ENCODE peak calls at places on chromosomes 5 and 9, in six cellular contexts. M is thyroid gland, I is heart left ventricle, D is adipocyte, K is DND-41, A is colonic mucosa. F is an unnamed sample.
A peak's percentile ranks its signal among the peaks of the same experiment; 100 is the strongest.

GRCh38 chr9:88041447-88041846 is 67.1 kb upstream of the CDK20 start:
- DNase-seq in M (no peak), I (no peak), D (peak; percentile 62), K (no peak), A (no peak), F (no peak)

GRCh38 chr5:89729623-89730390 is 679.7 kb downstream of the CETN3 start:
- DNase-seq in M (no peak), I (no peak), D (no peak), K (no peak), A (no peak), F (no peak)

GRCh38 chr9:136239135-136239962 is 6.3 kb downstream of the QSOX2 start:
- DNase-seq in M (no peak), I (no peak), D (no peak), K (no peak), A (no peak), F (no peak)

GRCh38 chr9:129285979-129286772 is 108.1 kb upstream of the IER5L start:
- DNase-seq in M (no peak), I (no peak), D (no peak), K (no peak), A (no peak), F (no peak)

GRCh38 chr5:159422371-159422770 is 92.1 kb upstream of the IL12B start:
- DNase-seq in M (no peak), I (no peak), D (peak; percentile 43), K (no peak), A (no peak), F (no peak)

GRCh38 chr9:108290839-108291585 is 564.8 kb downstream of the ACTL7B start:
- DNase-seq in M (no peak), I (no peak), D (peak; percentile 67), K (no peak), A (no peak), F (no peak)

GRCh38 chr5:144422025-144422424 is 251.4 kb downstream of the KCTD16 start:
- DNase-seq in M (no peak), I (no peak), D (no peak), K (no peak), A (no peak), F (no peak)

GRCh38 chr5:35246928-35247644 is 16.8 kb upstream of the PRLR start:
- DNase-seq in M (peak; percentile 46), I (peak; percentile 67), D (no peak), K (no peak), A (peak; percentile 48), F (no peak)

GRCh38 chr9:127930298-127931091 is at the start of gene PIP5KL1:
- DNase-seq in M (peak; percentile 74), I (peak; percentile 90), D (peak; percentile 96), K (no peak), A (peak; percentile 81), F (no peak)

GRCh38 chr9:111857555-111858211 is 38.9 kb upstream of the UGCG start:
- DNase-seq in M (no peak), I (no peak), D (peak; percentile 35), K (no peak), A (no peak), F (no peak)

GRCh38 chr9:121317737-121318630 is 50.0 kb downstream of the GSN start:
- DNase-seq in M (peak; percentile 64), I (no peak), D (no peak), K (no peak), A (no peak), F (no peak)

GRCh38 chr9:129023036-129023907 is 4.9 kb downstream of the SH3GLB2 start:
- DNase-seq in M (peak; percentile 12), I (no peak), D (peak; percentile 91), K (no peak), A (peak; percentile 36), F (no peak)

GRCh38 chr9:22483528-22484060 is 37.0 kb downstream of the DMRTA1 start:
- DNase-seq in M (no peak), I (no peak), D (no peak), K (no peak), A (no peak), F (no peak)

GRCh38 chr9:33180526-33181184 is 13.5 kb upstream of the B4GALT1 start:
- DNase-seq in M (no peak), I (no peak), D (peak; percentile 71), K (no peak), A (no peak), F (no peak)

DNA sequence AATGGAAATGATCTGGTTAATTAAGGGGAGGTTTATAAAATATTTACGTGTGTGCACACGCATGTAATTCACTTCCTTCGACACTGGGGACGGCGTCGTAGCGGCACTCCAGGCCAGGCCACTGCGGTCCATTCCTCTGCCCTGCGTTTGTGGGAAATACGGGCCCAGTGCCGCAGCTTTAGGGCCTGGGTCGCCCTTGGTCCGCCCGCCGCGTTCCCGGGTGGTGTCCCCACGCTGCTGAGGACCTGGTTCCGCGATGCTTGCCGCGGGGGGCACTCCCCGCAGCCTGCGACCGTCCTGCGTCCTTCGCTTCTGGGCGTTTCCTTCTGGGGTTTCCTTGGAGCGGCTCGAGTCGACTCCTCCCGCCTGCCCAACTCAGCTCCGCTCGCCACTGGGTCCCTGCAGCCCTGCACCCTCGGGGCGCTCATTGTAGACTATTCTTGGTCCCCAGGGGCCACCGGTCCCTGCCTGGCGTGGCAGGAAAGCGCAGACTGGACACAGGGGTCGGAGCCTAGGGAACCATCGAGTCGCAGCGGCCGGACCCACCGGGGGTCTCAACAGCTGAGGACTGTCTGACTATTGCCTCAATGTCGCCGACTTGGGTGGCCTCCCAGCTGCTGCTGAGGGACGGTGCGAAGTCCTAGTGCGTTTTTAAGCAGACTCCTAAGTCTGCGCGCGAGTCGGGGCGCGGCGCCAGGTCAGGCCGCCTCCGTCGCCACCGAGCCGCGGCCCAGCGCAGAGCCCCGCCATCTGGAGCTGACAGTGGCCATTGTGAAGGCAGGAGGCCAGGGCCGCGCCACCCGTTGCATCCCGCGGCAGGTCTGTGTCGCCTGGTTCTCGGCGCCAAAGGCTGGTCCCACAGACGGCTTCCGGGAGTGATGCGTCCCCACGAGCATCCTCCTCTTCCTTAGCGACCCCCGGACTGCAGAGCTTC is 4.4 kb upstream of the IRX1 start:
- DNase-seq in M (no peak), I (no peak), D (no peak), K (no peak), A (no peak), F (no peak)
- H3K9me3 ChIP-seq in M (no peaks in the 10 kb centered on the region), I (no peaks in the 10 kb centered on the region), D (no peaks in the 10 kb centered on the region), K (peaks cover 4% of the 10 kb centered on the region), A (no peaks in the 10 kb centered on the region), F (no peaks in the 10 kb centered on the region)

GRCh38 chr5:36655171-36655570 is 48.8 kb downstream of the SLC1A3 start:
- DNase-seq in M (peak; percentile 39), I (no peak), D (no peak), K (no peak), A (no peak), F (no peak)
- H3K9me3 ChIP-seq in M (no peaks in the 10 kb centered on the region), I (no peaks in the 10 kb centered on the region), D (no peaks in the 10 kb centered on the region), K (no peaks in the 10 kb centered on the region), A (no peaks in the 10 kb centered on the region), F (no peaks in the 10 kb centered on the region)

GRCh38 chr5:50300878-50301277 is 140.2 kb downstream of the EMB start:
- DNase-seq in M (no peak), I (no peak), D (no peak), K (no peak), A (no peak), F (no peak)
- H3K9me3 ChIP-seq in M (no peaks in the 10 kb centered on the region), I (no peaks in the 10 kb centered on the region), D (no peaks in the 10 kb centered on the region), K (peaks cover 3% of the 10 kb centered on the region), A (no peaks in the 10 kb centered on the region), F (no peaks in the 10 kb centered on the region)

DNA sequence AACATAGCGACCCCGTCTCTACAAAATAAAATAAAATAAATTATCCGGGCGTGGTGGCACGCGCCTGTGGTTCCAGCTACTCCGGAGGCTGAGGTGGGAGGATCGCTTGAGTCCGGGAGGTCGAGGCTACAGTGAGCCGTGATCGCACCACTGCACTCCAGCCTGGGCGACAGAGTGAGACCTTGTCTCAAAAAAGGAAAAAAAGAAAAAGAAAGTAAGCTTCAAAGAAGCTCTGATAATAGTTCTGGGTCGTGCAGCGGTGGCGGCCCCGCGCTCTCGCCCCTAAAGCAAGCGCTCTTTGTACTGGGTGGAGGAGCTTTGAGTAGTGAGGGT is 6.8 kb downstream of the TLX3 start:
- DNase-seq in M (no peak), I (no peak), D (no peak), K (peak; percentile 24), A (no peak), F (no peak)
- H3K9me3 ChIP-seq in M (no peaks in the 10 kb centered on the region), I (no peaks in the 10 kb centered on the region), D (no peaks in the 10 kb centered on the region), K (no peaks in the 10 kb centered on the region), A (no peaks in the 10 kb centered on the region), F (no peaks in the 10 kb centered on the region)

DNA sequence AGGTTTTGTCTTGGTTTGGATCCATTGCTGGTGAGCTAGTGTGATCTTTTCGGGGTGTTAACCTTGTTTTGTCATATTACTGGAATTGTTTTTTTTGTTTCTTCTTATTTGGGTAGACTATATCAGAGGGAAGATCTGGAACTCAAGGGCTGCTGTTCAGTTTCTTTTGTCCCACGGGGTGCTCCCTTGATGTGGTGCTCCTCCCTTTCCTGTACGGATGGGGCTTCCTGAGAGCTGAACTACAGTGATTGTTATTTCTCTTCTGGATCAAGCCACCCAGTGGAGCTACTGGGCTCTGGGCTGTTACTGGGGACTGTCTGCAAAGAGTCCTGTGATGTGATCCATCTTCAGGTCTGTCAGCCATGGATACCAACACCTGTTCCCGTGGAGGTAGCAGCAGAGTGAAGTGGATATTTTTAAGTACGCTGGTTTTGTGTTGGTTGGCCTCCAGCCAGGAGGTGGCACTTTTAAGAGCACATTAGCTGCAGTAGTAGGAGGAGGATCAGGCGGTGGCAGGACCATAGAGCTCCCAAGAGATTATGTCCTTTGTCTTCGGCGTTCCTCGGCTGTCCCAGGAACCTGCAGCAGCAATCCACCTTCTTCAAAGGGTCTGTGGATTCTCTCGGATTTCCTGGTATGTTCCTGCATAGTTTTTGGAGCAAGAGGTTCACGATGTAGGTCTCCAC is 27.2 kb downstream of the SCAMP1 start:
- DNase-seq in M (peak; percentile 12), I (no peak), D (no peak), K (peak; percentile 51), A (no peak), F (no peak)
- H3K9me3 ChIP-seq in M (no peaks in the 10 kb centered on the region), I (no peaks in the 10 kb centered on the region), D (no peaks in the 10 kb centered on the region), K (peaks cover 11% of the 10 kb centered on the region), A (no peaks in the 10 kb centered on the region), F (no peaks in the 10 kb centered on the region)

GRCh38 chr5:2696156-2696807 is 55.2 kb downstream of the IRX2 start:
- DNase-seq in M (no peak), I (no peak), D (no peak), K (no peak), A (no peak), F (no peak)
- H3K9me3 ChIP-seq in M (no peaks in the 10 kb centered on the region), I (no peaks in the 10 kb centered on the region), D (peaks cover 11% of the 10 kb centered on the region), K (peaks cover 3% of the 10 kb centered on the region), A (no peaks in the 10 kb centered on the region), F (no peaks in the 10 kb centered on the region)

GRCh38 chr5:73112359-73112758 is 8.0 kb upstream of the TMEM171 start:
- DNase-seq in M (no peak), I (no peak), D (no peak), K (no peak), A (no peak), F (no peak)
- H3K9me3 ChIP-seq in M (no peaks in the 10 kb centered on the region), I (peaks cover 2% of the 10 kb centered on the region), D (peaks cover 16% of the 10 kb centered on the region), K (no peaks in the 10 kb centered on the region), A (no peaks in the 10 kb centered on the region), F (no peaks in the 10 kb centered on the region)